ENCODE peak calls at places on chromosome 16, in five cellular contexts. One of them, this sample, is unnamed.

GRCh38 chr16:12113581-12114375 is 137.2 kb downstream of the SNX29 start:
- DNase-seq in iPS DF 6.9: no peak
- DNase-seq in tibial nerve: no peak
- DNase-seq in GM23338: no peak
- DNase-seq in IMR-90: no peak
- DNase-seq in this sample: no peak

GRCh38 chr16:13896543-13897182 is 23.3 kb upstream of the ERCC4 start:
- DNase-seq in IMR-90: peak; percentile 6
- DNase-seq in GM23338: peak; percentile 39
- DNase-seq in tibial nerve: no peak
- DNase-seq in iPS DF 6.9: no peak
- DNase-seq in this sample: peak; percentile 17

GRCh38 chr16:23362460-23363317 is 60.6 kb downstream of the SCNN1B start:
- DNase-seq in iPS DF 6.9: no peak
- DNase-seq in tibial nerve: peak; percentile 6
- DNase-seq in GM23338: no peak
- DNase-seq in IMR-90: no peak
- DNase-seq in this sample: no peak

GRCh38 chr16:66070140-66070887 is 296.2 kb upstream of the CDH5 start:
- DNase-seq in iPS DF 6.9: no peak
- DNase-seq in IMR-90: peak; percentile 83
- DNase-seq in tibial nerve: peak; percentile 52
- DNase-seq in GM23338: no peak
- DNase-seq in this sample: no peak

GRCh38 chr16:11004957-11005610 is 60.7 kb downstream of the CLEC16A start:
- DNase-seq in tibial nerve: no peak
- DNase-seq in IMR-90: peak; percentile 81
- DNase-seq in GM23338: no peak
- DNase-seq in iPS DF 6.9: no peak
- DNase-seq in this sample: no peak

GRCh38 chr16:82936941-82937551 is 310.3 kb downstream of the CDH13 start:
- DNase-seq in GM23338: no peak
- DNase-seq in iPS DF 6.9: no peak
- DNase-seq in tibial nerve: no peak
- DNase-seq in IMR-90: peak; percentile 87
- DNase-seq in this sample: no peak

GRCh38 chr16:68512183-68512582 is 26.9 kb upstream of the ZFP90 start:
- DNase-seq in GM23338: no peak
- DNase-seq in IMR-90: no peak
- DNase-seq in tibial nerve: no peak
- DNase-seq in iPS DF 6.9: no peak
- DNase-seq in this sample: no peak

GRCh38 chr16:55672471-55672870 is 16.7 kb downstream of the SLC6A2 start:
- DNase-seq in iPS DF 6.9: no peak
- DNase-seq in IMR-90: no peak
- DNase-seq in GM23338: no peak
- DNase-seq in tibial nerve: peak; percentile 28
- DNase-seq in this sample: no peak

GRCh38 chr16:66523861-66524354 is 26.0 kb downstream of the TK2 start:
- DNase-seq in GM23338: no peak
- DNase-seq in iPS DF 6.9: no peak
- DNase-seq in tibial nerve: no peak
- DNase-seq in IMR-90: no peak
- DNase-seq in this sample: peak; percentile 14

GRCh38 chr16:16042076-16042475 is 92.7 kb downstream of the ABCC1 start:
- DNase-seq in iPS DF 6.9: no peak
- DNase-seq in tibial nerve: no peak
- DNase-seq in GM23338: no peak
- DNase-seq in IMR-90: peak; percentile 88
- DNase-seq in this sample: no peak

GRCh38 chr16:9050102-9050830 is 41.2 kb upstream of the HAPSTR1 start:
- DNase-seq in IMR-90: peak; percentile 16
- DNase-seq in tibial nerve: no peak
- DNase-seq in iPS DF 6.9: peak; percentile 79
- DNase-seq in GM23338: peak; percentile 93
- DNase-seq in this sample: peak; percentile 38

GRCh38 chr16:85545227-85545818 is 67.8 kb upstream of the GSE1 start:
- DNase-seq in GM23338: no peak
- DNase-seq in tibial nerve: no peak
- DNase-seq in iPS DF 6.9: no peak
- DNase-seq in IMR-90: no peak
- DNase-seq in this sample: no peak

GRCh38 chr16:24741862-24742261 is 12.4 kb downstream of the TNRC6A start:
- DNase-seq in tibial nerve: no peak
- DNase-seq in GM23338: no peak
- DNase-seq in iPS DF 6.9: no peak
- DNase-seq in IMR-90: no peak
- DNase-seq in this sample: no peak

GRCh38 chr16:26598061-26598460 is 468.7 kb upstream of the C16orf82 start:
- DNase-seq in IMR-90: no peak
- DNase-seq in iPS DF 6.9: no peak
- DNase-seq in GM23338: no peak
- DNase-seq in tibial nerve: no peak
- DNase-seq in this sample: peak; percentile 97

GRCh38 chr16:10951016-10951415 is 6.7 kb downstream of the CLEC16A start:
- DNase-seq in IMR-90: peak; percentile 59
- DNase-seq in GM23338: no peak
- DNase-seq in tibial nerve: no peak
- DNase-seq in iPS DF 6.9: no peak
- DNase-seq in this sample: no peak

GRCh38 chr16:29198731-29199521 is 207.6 kb downstream of the NPIPB11 start:
- DNase-seq in iPS DF 6.9: no peak
- DNase-seq in GM23338: no peak
- DNase-seq in tibial nerve: no peak
- DNase-seq in IMR-90: no peak
- DNase-seq in this sample: no peak

GRCh38 chr16:52114414-52114813 is 432.5 kb downstream of the TOX3 start:
- DNase-seq in tibial nerve: no peak
- DNase-seq in GM23338: peak; percentile 5
- DNase-seq in IMR-90: no peak
- DNase-seq in iPS DF 6.9: no peak
- DNase-seq in this sample: no peak

GRCh38 chr16:53052519-53053501 is at the start of gene CHD9NB:
- DNase-seq in GM23338: no peak
- DNase-seq in tibial nerve: no peak
- DNase-seq in iPS DF 6.9: no peak
- DNase-seq in IMR-90: peak; percentile 86
- DNase-seq in this sample: no peak

DNA sequence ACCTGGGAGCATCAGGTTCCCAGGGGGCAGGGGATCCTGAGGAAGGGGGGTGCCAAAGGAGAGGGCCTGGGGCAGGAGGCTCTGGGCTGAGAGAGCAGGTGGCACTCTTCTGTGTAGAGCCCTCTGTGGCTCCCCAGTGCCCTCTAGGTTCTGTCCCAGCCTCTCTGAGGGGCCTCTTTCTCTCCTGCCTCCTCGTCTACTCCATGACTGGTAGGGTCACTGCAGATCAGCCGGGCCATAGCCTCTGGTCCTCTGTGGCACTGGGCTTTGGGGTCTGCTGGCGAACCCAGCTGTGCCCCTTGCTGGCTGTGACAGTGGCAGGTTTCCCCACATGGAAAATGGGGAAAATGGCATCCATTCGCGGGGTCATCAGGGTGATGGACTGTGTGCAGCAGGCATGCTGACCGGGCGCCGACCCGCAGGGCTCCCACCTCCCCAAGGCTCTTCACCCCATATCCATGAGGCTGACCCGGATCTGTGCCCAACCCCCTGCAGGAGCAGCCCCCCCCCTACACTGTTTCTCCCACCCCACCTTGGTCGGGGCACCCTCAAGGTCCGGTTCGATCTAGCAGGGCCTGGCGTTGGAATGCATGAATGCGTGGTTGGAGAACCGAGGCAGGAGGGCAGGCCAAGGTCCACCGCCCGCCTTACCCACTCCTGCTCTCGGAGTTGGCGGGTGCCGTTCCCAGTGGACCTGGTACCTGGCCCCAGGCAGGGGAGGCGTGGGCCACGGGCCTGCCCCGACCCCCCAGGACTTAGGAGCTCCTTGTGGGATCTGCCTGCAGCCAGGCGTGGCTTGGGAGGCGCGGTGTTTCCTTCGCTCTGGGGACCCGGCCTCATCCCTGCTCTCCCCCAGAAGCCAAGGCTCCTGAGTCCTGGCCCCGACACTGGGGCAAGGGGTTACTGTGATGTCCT is 6.5 kb downstream of the GLIS2 start:
- DNase-seq in GM23338: no peak
- DNase-seq in iPS DF 6.9: no peak
- DNase-seq in tibial nerve: no peak
- DNase-seq in IMR-90: no peak
- DNase-seq in this sample: no peak
- H3K4me1 ChIP-seq in GM23338: peaks cover 42% of the 10 kb centered on the region
- H3K4me1 ChIP-seq in iPS DF 6.9: peaks cover 15% of the 10 kb centered on the region
- H3K4me1 ChIP-seq in tibial nerve: peaks cover 6% of the 10 kb centered on the region
- H3K4me1 ChIP-seq in IMR-90: peaks cover 28% of the 10 kb centered on the region
- H3K4me1 ChIP-seq in this sample: peaks cover 14% of the 10 kb centered on the region

DNA sequence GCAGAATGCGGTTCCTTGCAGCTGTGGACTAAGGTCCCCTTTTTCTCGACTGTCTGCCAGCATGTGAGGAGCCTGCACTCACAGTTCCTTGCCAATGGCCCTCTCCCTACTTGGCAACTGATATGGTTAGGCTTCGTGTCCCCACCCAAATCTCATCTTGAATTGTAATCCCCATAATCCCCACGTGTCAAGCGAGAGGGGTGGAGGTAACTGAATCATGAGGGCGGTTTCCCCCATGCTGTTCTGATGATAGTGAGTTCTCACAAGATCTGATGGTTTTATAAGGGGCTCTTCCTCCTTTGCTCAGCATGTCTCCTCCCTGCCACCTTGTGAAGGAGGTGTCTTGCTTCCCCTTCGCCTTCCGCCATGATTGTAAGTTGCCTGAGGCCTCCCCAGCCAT is 19.9 kb downstream of the CIAPIN1 start:
- DNase-seq in iPS DF 6.9: no peak
- DNase-seq in IMR-90: no peak
- DNase-seq in tibial nerve: no peak
- DNase-seq in GM23338: no peak
- DNase-seq in this sample: no peak
- H3K27ac ChIP-seq in iPS DF 6.9: no peak overlapping the region
- H3K27ac ChIP-seq in IMR-90: no peak overlapping the region
- H3K27ac ChIP-seq in tibial nerve: no peak overlapping the region
- H3K27ac ChIP-seq in GM23338: no peak overlapping the region
- H3K27ac ChIP-seq in this sample: no peak overlapping the region

GRCh38 chr16:89446975-89447293 is 43.4 kb downstream of the ANKRD11 start:
- DNase-seq in GM23338: no peak
- DNase-seq in IMR-90: no peak
- DNase-seq in tibial nerve: no peak
- DNase-seq in iPS DF 6.9: no peak
- DNase-seq in this sample: no peak

GRCh38 chr16:89450537-89450936 is 39.8 kb downstream of the ANKRD11 start:
- DNase-seq in IMR-90: no peak
- DNase-seq in iPS DF 6.9: no peak
- DNase-seq in tibial nerve: no peak
- DNase-seq in GM23338: no peak
- DNase-seq in this sample: no peak

GRCh38 chr16:89448656-89449055 is 41.7 kb downstream of the ANKRD11 start:
- DNase-seq in GM23338: no peak
- DNase-seq in tibial nerve: no peak
- DNase-seq in iPS DF 6.9: no peak
- DNase-seq in IMR-90: no peak
- DNase-seq in this sample: no peak

GRCh38 chr16:89452241-89452640 is 38.1 kb downstream of the ANKRD11 start:
- DNase-seq in IMR-90: no peak
- DNase-seq in GM23338: no peak
- DNase-seq in iPS DF 6.9: no peak
- DNase-seq in tibial nerve: no peak
- DNase-seq in this sample: no peak

DNA sequence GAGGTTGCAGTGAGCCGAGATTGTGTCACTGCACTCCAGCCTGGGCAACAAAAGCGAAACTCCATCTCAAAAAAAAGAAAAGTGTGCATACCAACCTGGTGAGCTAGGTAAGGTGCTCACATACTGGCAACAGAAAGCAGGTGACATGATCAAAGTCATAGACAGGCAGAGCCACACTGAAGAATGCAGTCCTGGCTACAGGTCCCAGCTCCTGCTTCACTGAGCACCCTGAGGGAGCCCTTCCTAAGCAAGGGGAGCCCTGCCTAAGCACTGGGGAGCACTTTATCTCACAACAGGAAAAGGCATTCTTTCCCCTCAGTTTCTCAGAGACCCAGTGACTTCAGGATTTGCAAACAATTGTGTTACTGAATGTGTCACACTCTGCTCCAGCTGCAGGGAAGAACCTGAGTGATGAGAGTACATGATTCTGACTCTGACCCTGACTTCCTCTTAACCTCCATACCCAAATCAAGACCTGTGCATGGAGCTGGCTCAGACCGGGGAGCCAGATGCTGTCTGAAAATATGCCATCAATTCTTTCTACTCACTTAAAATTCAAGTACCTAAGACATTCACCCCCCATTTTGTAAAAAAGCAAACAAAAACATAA is 40.5 kb downstream of the ANKRD11 start:
- DNase-seq in iPS DF 6.9: no peak
- DNase-seq in tibial nerve: no peak
- DNase-seq in IMR-90: peak; percentile 55
- DNase-seq in GM23338: no peak
- DNase-seq in this sample: no peak
- H3K4me1 ChIP-seq in iPS DF 6.9: peaks cover 6% of the 10 kb centered on the region
- H3K4me1 ChIP-seq in tibial nerve: no peaks in the 10 kb centered on the region
- H3K4me1 ChIP-seq in IMR-90: peaks cover 35% of the 10 kb centered on the region
- H3K4me1 ChIP-seq in GM23338: peaks cover 44% of the 10 kb centered on the region
- H3K4me1 ChIP-seq in this sample: peaks cover 97% of the 10 kb centered on the region

GRCh38 chr16:88195911-88196465 is 186.8 kb upstream of the ZNF469 start:
- DNase-seq in GM23338: no peak
- DNase-seq in tibial nerve: no peak
- DNase-seq in IMR-90: no peak
- DNase-seq in iPS DF 6.9: no peak
- DNase-seq in this sample: no peak

GRCh38 chr16:88192601-88193000 is 190.2 kb upstream of the ZNF469 start:
- DNase-seq in tibial nerve: no peak
- DNase-seq in GM23338: no peak
- DNase-seq in IMR-90: no peak
- DNase-seq in iPS DF 6.9: no peak
- DNase-seq in this sample: no peak

GRCh38 chr16:88195021-88195581 is 187.7 kb upstream of the ZNF469 start:
- DNase-seq in IMR-90: peak; percentile 52
- DNase-seq in tibial nerve: no peak
- DNase-seq in iPS DF 6.9: no peak
- DNase-seq in GM23338: no peak
- DNase-seq in this sample: no peak

GRCh38 chr16:88196471-88197400 is 186.0 kb upstream of the ZNF469 start:
- DNase-seq in iPS DF 6.9: no peak
- DNase-seq in tibial nerve: no peak
- DNase-seq in GM23338: no peak
- DNase-seq in IMR-90: no peak
- DNase-seq in this sample: no peak

DNA sequence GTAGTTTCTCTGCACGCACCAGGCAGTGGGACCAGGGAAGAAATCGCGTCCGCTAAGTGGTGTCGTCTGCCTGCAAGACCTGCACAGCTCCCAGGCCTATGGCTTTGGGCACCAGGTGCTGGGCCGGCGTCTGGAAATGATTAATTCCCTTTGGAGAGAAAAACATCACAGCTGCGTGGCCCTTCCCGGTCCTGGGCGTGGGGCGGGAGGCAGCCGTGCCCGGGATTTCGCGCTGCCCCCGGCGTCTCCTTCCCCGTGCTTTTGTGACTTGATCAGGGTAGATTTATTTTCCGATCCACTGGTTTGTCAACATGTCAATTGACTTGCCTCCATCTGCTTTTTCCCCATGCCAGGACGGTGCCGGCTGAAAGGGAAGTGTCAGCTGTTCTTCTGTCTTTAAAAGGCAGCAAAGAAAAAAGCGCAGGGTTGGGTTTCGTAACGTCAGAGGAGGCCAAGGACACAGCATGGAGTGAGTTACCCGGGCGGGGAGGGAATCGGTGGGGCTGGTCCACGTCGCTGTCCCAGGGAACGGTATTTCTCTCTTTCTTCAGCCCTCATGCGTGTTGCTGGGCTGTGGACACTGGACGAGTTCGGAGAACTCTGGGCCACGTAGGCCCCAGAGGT is 188.2 kb upstream of the ZNF469 start:
- DNase-seq in IMR-90: peak; percentile 22
- DNase-seq in iPS DF 6.9: no peak
- DNase-seq in GM23338: peak; percentile 10
- DNase-seq in tibial nerve: peak; percentile 29
- DNase-seq in this sample: no peak
- H3K27ac ChIP-seq in IMR-90: peak overlapping the region; percentile 63
- H3K27ac ChIP-seq in iPS DF 6.9: no peak overlapping the region
- H3K27ac ChIP-seq in GM23338: no peak overlapping the region
- H3K27ac ChIP-seq in tibial nerve: no peak overlapping the region
- H3K27ac ChIP-seq in this sample: no peak overlapping the region